ENCODE peak calls at places on chromosomes 11 and 22, in seven cellular contexts. Q is lower leg skin, K is hepatocyte, U is fibroblast of the aortic adventitia, W is transverse colon, Z is mesothelial cell of epicardium, V is esophagus squamous epithelium. S is an unnamed sample.

GRCh38 chr11:87473174-87473573 is 435.4 kb downstream of the TMEM135 start:
- DNase-seq in Q (no peak), K (peak), U (peak), W (no peak), Z (no peak), V (no peak), S (no peak)

GRCh38 chr11:65478411-65479183 is 20.2 kb upstream of the MALAT1 start:
- DNase-seq in Q (peak), K (peak), U (peak), W (peak), Z (no peak), V (no peak), S (no peak)

GRCh38 chr11:43943357-43943930 is 1.0 kb downstream of the C11orf96 start:
- DNase-seq in Q (peak), K (no peak), U (no peak), W (no peak), Z (no peak), V (no peak), S (no peak)

GRCh38 chr11:47242596-47243192 is 5.9 kb downstream of the ACP2 start:
- DNase-seq in Q (no peak), K (no peak), U (no peak), W (no peak), Z (no peak), V (no peak), S (no peak)

GRCh38 chr11:115676768-115677167 is 172.6 kb upstream of the CADM1 start:
- DNase-seq in Q (no peak), K (no peak), U (no peak), W (no peak), Z (no peak), V (no peak), S (no peak)

GRCh38 chr11:12494699-12495098 is 117.3 kb downstream of the PARVA start:
- DNase-seq in Q (no peak), K (no peak), U (peak), W (no peak), Z (no peak), V (no peak), S (no peak)

GRCh38 chr22:44588348-44588747 is 90.3 kb upstream of the RTL6 start:
- DNase-seq in Q (peak), K (no peak), U (no peak), W (no peak), Z (no peak), V (no peak), S (no peak)

GRCh38 chr22:49590851-49591445 is 236.7 kb downstream of the BRD1 start:
- DNase-seq in Q (no peak), K (no peak), U (no peak), W (peak), Z (no peak), V (no peak), S (no peak)

GRCh38 chr11:123700774-123701173 is 40.7 kb downstream of the ZNF202 start:
- DNase-seq in Q (no peak), K (peak), U (no peak), W (peak), Z (no peak), V (no peak), S (no peak)

GRCh38 chr11:74871037-74871436 is 77.9 kb downstream of the XRRA1 start:
- DNase-seq in Q (no peak), K (no peak), U (peak), W (no peak), Z (no peak), V (no peak), S (no peak)

GRCh38 chr11:10328314-10329090 is 23.6 kb downstream of the ADM start:
- DNase-seq in Q (no peak), K (no peak), U (peak), W (no peak), Z (no peak), V (no peak), S (no peak)

GRCh38 chr22:39932918-39933649 is 27.1 kb upstream of the TMA7B start:
- DNase-seq in Q (peak), K (peak), U (peak), W (peak), Z (no peak), V (no peak), S (no peak)

GRCh38 chr11:72395993-72396392 is 38.3 kb downstream of the CLPB start:
- DNase-seq in Q (no peak), K (no peak), U (peak), W (no peak), Z (no peak), V (no peak), S (no peak)

GRCh38 chr11:70578831-70579230 is 180.5 kb downstream of the CTTN start:
- DNase-seq in Q (no peak), K (no peak), U (no peak), W (no peak), Z (no peak), V (no peak), S (peak)

GRCh38 chr11:122893131-122893530 is 10.6 kb downstream of the JHY start:
- DNase-seq in Q (no peak), K (no peak), U (no peak), W (no peak), Z (no peak), V (no peak), S (no peak)

GRCh38 chr11:120129570-120129969 is 8.3 kb downstream of the TRIM29 start:
- DNase-seq in Q (peak), K (no peak), U (no peak), W (no peak), Z (no peak), V (no peak), S (no peak)

GRCh38 chr22:19599004-19599403 is 74.8 kb upstream of the CLDN5 start:
- DNase-seq in Q (no peak), K (no peak), U (no peak), W (no peak), Z (no peak), V (no peak), S (no peak)

GRCh38 chr11:86575208-86575855 is 97.1 kb downstream of the ME3 start:
- DNase-seq in Q (no peak), K (no peak), U (peak), W (no peak), Z (no peak), V (no peak), S (no peak)

GRCh38 chr11:79173615-79174014 is 267.2 kb downstream of the TENM4 start:
- DNase-seq in Q (no peak), K (peak), U (peak), W (no peak), Z (no peak), V (no peak), S (no peak)

GRCh38 chr11:5581014-5581413 is 337 bp downstream of the OR52B6 start:
- DNase-seq in Q (no peak), K (no peak), U (no peak), W (no peak), Z (no peak), V (no peak), S (no peak)

GRCh38 chr22:24810043-24810749 is 4.2 kb downstream of the SGSM1 start:
- DNase-seq in Q (no peak), K (peak), U (no peak), W (no peak), Z (no peak), V (no peak), S (no peak)

GRCh38 chr11:46307369-46307768 is 29.9 kb downstream of the CREB3L1 start:
- DNase-seq in Q (no peak), K (no peak), U (no peak), W (no peak), Z (no peak), V (no peak), S (no peak)

GRCh38 chr11:32874144-32874543 is 18.5 kb upstream of the QSER1 start:
- DNase-seq in Q (no peak), K (no peak), U (no peak), W (no peak), Z (no peak), V (no peak), S (no peak)

GRCh38 chr11:130404727-130405126 is 23.7 kb downstream of the ADAMTS8 start:
- DNase-seq in Q (no peak), K (no peak), U (no peak), W (no peak), Z (no peak), V (no peak), S (no peak)

GRCh38 chr11:44880511-44880910 is 70.2 kb downstream of the TP53I11 start:
- DNase-seq in Q (no peak), K (no peak), U (no peak), W (no peak), Z (no peak), V (no peak), S (no peak)

GRCh38 chr11:62547691-62548281 is 1.2 kb upstream of the AHNAK start:
- DNase-seq in Q (no peak), K (peak), U (no peak), W (no peak), Z (no peak), V (no peak), S (no peak)

GRCh38 chr22:48884786-48885185 is 942.9 kb downstream of the BRD1 start:
- DNase-seq in Q (no peak), K (no peak), U (no peak), W (no peak), Z (no peak), V (no peak), S (no peak)

DNA sequence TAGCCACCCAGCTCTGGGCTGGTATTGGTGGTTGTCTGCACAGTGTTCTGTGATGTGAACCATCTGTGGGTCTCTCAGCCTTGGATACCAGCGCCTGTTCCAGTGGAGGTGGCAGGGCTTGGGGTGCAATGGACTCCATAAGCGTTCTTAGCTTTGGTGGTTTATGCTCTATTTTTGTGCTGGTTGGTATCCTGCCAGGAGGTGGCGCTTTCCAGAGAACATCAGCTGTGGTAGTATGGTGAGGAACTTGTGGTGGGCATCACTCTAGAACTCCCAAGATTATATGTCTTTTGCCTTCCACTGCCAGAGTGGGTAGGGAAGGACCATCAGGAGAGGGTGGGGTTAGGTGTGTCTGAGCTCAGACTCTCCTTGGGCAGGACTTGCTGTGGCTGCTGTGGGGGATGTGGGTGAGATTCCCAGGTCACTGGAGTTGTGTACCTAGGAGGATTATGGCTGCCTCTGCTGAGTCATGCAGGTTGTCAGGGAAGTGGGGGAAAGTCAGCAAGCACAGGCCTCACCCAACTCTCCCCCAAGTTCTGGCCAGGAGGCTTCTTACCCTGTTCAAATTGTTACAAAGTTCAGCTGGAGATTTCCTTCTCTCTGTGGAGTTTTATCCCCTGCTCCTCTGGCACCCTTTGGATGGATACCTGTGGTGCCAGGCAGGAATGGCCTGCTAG is 47.2 kb downstream of the MRGPRX2 start:
- DNase-seq in Q (no peak), K (peak), U (no peak), W (no peak), Z (no peak), V (no peak), S (no peak)
- TF ChIP-seq CTCF in Q (no peak), K (no peak), U (no peak), W (no peak), Z (no peak), V (peak), S (peak)

GRCh38 chr22:41366323-41367014 is 15.3 kb upstream of the TEF start:
- DNase-seq in Q (no peak), K (no peak), U (no peak), W (no peak), Z (no peak), V (no peak), S (no peak)

GRCh38 chr22:41369089-41369745 is 12.5 kb upstream of the TEF start:
- DNase-seq in Q (no peak), K (no peak), U (no peak), W (no peak), Z (no peak), V (no peak), S (no peak)

GRCh38 chr22:41368543-41368817 is 13.3 kb upstream of the TEF start:
- DNase-seq in Q (no peak), K (no peak), U (no peak), W (no peak), Z (no peak), V (no peak), S (no peak)

GRCh38 chr22:41367039-41367679 is 14.6 kb upstream of the TEF start:
- DNase-seq in Q (peak), K (peak), U (peak), W (peak), Z (peak), V (no peak), S (no peak)

GRCh38 chr22:41367680-41368542 is 13.8 kb upstream of the TEF start:
- DNase-seq in Q (peak), K (peak), U (peak), W (peak), Z (no peak), V (no peak), S (no peak)
- TF ChIP-seq CTCF in Q (no peak), K (no peak), U (no peak), W (no peak), Z (no peak), V (no peak), S (no peak)

DNA sequence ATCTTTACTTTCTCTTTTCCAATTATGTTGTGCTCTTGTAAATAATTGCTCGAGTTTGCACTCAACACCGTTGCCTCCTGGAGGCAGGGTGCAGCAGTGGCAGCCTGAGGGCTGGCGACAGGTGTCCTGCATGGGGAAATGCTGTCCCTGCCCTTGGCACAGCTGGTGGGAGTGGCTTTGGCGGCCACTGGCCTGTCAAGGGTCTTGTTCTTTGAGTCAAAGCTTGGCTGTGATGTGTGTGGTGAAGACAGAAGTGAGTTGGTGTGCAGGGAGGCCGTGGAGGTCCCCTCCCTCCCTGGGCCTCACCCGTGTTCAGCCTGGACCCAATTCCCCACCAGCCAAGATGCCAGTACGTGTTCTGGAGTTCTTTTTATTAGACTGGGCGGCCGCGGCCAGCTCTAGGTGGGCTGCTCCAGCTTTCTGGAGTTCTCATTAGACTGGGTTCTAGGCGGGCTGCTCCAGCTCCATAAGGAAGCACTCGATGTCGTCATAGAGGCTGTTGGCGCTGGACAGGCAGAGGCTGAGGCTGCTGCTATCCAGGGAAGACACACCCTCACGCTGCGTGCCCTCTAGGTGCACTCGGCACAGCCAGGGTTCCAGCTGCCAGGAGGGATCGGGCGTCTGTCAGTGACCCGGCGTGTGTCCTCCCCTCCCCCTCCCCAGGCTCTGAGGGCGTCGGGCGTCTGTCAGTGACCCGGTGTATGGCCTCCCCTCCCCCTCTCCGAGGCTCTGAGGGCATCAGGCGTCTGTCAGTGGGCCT is 3.4 kb downstream of the IRF7 start:
- DNase-seq in Q (peak), K (peak), U (no peak), W (peak), Z (no peak), V (no peak), S (no peak)
- TF ChIP-seq CTCF in Q (no peak), K (peak), U (peak), W (peak), Z (peak), V (peak), S (no peak)

DNA sequence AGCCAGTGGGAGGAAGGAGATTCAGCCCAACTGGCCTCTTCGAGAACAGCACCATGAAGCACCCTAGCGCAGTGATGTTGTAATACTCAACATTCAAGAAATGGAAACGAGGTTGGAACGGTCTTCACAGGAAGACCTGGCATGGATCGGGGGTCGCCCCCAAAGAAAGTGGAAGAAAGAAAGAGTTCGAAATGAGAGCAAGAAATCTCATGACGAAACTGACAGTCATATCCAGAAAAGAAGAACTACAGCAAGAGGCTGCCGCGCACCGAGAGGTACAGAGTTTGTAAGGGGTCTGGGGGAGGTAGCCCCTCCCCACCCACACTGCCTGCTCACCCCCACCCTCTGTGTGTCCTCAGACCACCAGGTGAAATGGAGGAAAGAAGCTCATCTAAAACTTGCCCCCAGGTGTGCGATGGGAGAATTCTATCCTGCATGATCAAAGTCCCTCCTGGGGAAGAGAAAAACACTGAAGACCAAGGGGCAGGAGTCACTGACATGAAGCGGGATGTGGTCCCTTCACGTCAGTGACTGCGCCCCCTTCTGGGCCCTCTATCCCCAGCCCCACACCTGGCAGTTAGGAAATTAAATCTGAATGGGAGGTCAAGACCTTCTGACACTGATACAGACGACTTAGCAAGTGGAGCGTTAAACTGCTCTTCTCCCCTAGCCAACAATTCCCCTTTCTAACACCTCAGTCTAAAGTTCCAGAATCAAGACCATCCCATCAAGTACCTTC is 52.9 kb upstream of the SPATA19 start:
- DNase-seq in Q (peak), K (no peak), U (no peak), W (no peak), Z (peak), V (no peak), S (no peak)
- TF ChIP-seq CTCF in Q (no peak), K (no peak), U (no peak), W (no peak), Z (no peak), V (no peak), S (no peak)

GRCh38 chr22:42880815-42881214 is 23.7 kb upstream of the ARFGAP3 start:
- DNase-seq in Q (no peak), K (no peak), U (no peak), W (no peak), Z (no peak), V (no peak), S (no peak)
- TF ChIP-seq CTCF in Q (no peak), K (no peak), U (no peak), W (no peak), Z (no peak), V (peak), S (no peak)

GRCh38 chr11:116840224-116840745 is 2.9 kb upstream of the APOA1 start:
- DNase-seq in Q (no peak), K (no peak), U (peak), W (no peak), Z (no peak), V (no peak), S (no peak)
- TF ChIP-seq CTCF in Q (no peak), K (peak), U (peak), W (no peak), Z (no peak), V (no peak), S (no peak)

GRCh38 chr11:96426356-96427103 is 36.7 kb downstream of the JRKL start:
- DNase-seq in Q (no peak), K (peak), U (peak), W (no peak), Z (no peak), V (no peak), S (no peak)
- TF ChIP-seq CTCF in Q (no peak), K (peak), U (peak), W (peak), Z (peak), V (peak), S (peak)

S was measured in natural killer cell.